ENCODE peak calls at places on chromosomes 11 and 22, in nine cellular contexts. One of them, this sample, is unnamed.

GRCh38 chr22:25212337-25212736 is 7.1 kb upstream of the CRYBB2 start:
- DNase-seq in upper lobe of right lung: no peak
- DNase-seq in CD8-positive, alpha-beta memory T cell: no peak
- DNase-seq in GM23338: peak
- DNase-seq in caudate nucleus: no peak
- DNase-seq in GM12878: no peak
- DNase-seq in heart left ventricle: no peak
- DNase-seq in IMR-90: no peak
- DNase-seq in H9: no peak
- DNase-seq in this sample: no peak

GRCh38 chr11:70307176-70307575 is 36.7 kb downstream of the PPFIA1 start:
- DNase-seq in upper lobe of right lung: no peak
- DNase-seq in CD8-positive, alpha-beta memory T cell: no peak
- DNase-seq in GM23338: no peak
- DNase-seq in caudate nucleus: no peak
- DNase-seq in GM12878: no peak
- DNase-seq in heart left ventricle: no peak
- DNase-seq in IMR-90: no peak
- DNase-seq in H9: no peak
- DNase-seq in this sample: no peak

GRCh38 chr11:123525511-123525918 is 95.4 kb downstream of the GRAMD1B start:
- DNase-seq in upper lobe of right lung: no peak
- DNase-seq in CD8-positive, alpha-beta memory T cell: no peak
- DNase-seq in GM23338: peak
- DNase-seq in caudate nucleus: peak
- DNase-seq in GM12878: no peak
- DNase-seq in heart left ventricle: no peak
- DNase-seq in IMR-90: no peak
- DNase-seq in H9: no peak
- DNase-seq in this sample: no peak

GRCh38 chr11:62689421-62690183 is at the start of gene LRRN4CL:
- DNase-seq in upper lobe of right lung: no peak
- DNase-seq in CD8-positive, alpha-beta memory T cell: no peak
- DNase-seq in GM23338: no peak
- DNase-seq in caudate nucleus: peak
- DNase-seq in GM12878: no peak
- DNase-seq in heart left ventricle: peak
- DNase-seq in IMR-90: peak
- DNase-seq in H9: no peak
- DNase-seq in this sample: no peak

GRCh38 chr11:108973402-108974119 is 308.7 kb downstream of the DDX10 start:
- DNase-seq in upper lobe of right lung: no peak
- DNase-seq in CD8-positive, alpha-beta memory T cell: no peak
- DNase-seq in GM23338: no peak
- DNase-seq in caudate nucleus: no peak
- DNase-seq in GM12878: no peak
- DNase-seq in heart left ventricle: no peak
- DNase-seq in IMR-90: peak
- DNase-seq in H9: no peak
- DNase-seq in this sample: no peak

GRCh38 chr11:39673994-39674393 is 1785.5 kb downstream of the LRRC4C start:
- DNase-seq in upper lobe of right lung: no peak
- DNase-seq in CD8-positive, alpha-beta memory T cell: no peak
- DNase-seq in GM23338: no peak
- DNase-seq in caudate nucleus: peak
- DNase-seq in GM12878: no peak
- DNase-seq in heart left ventricle: no peak
- DNase-seq in IMR-90: no peak
- DNase-seq in H9: no peak
- DNase-seq in this sample: no peak

GRCh38 chr11:119876841-119877240 is 147.8 kb upstream of the NECTIN1 start:
- DNase-seq in upper lobe of right lung: peak
- DNase-seq in CD8-positive, alpha-beta memory T cell: no peak
- DNase-seq in GM23338: no peak
- DNase-seq in caudate nucleus: no peak
- DNase-seq in GM12878: no peak
- DNase-seq in heart left ventricle: no peak
- DNase-seq in IMR-90: no peak
- DNase-seq in H9: no peak
- DNase-seq in this sample: peak

GRCh38 chr11:10796191-10796590 is 12.5 kb downstream of the EIF4G2 start:
- DNase-seq in upper lobe of right lung: no peak
- DNase-seq in CD8-positive, alpha-beta memory T cell: no peak
- DNase-seq in GM23338: no peak
- DNase-seq in caudate nucleus: no peak
- DNase-seq in GM12878: no peak
- DNase-seq in heart left ventricle: no peak
- DNase-seq in IMR-90: no peak
- DNase-seq in H9: no peak
- DNase-seq in this sample: no peak

GRCh38 chr11:122033193-122033592 is 82.8 kb downstream of the BLID start:
- DNase-seq in upper lobe of right lung: no peak
- DNase-seq in CD8-positive, alpha-beta memory T cell: no peak
- DNase-seq in GM23338: no peak
- DNase-seq in caudate nucleus: no peak
- DNase-seq in GM12878: no peak
- DNase-seq in heart left ventricle: no peak
- DNase-seq in IMR-90: no peak
- DNase-seq in H9: no peak
- DNase-seq in this sample: no peak
- H3K27ac ChIP-seq in upper lobe of right lung: no peak
- H3K27ac ChIP-seq in CD8-positive, alpha-beta memory T cell: no peak
- H3K27ac ChIP-seq in GM23338: no peak
- H3K27ac ChIP-seq in caudate nucleus: no peak
- H3K27ac ChIP-seq in GM12878: no peak
- H3K27ac ChIP-seq in heart left ventricle: no peak
- H3K27ac ChIP-seq in IMR-90: no peak
- H3K27ac ChIP-seq in H9: no peak
- H3K27ac ChIP-seq in this sample: no peak

GRCh38 chr11:117978982-117979381 is 7.2 kb upstream of the IL10RA start:
- DNase-seq in upper lobe of right lung: no peak
- DNase-seq in CD8-positive, alpha-beta memory T cell: no peak
- DNase-seq in GM23338: no peak
- DNase-seq in caudate nucleus: no peak
- DNase-seq in GM12878: no peak
- DNase-seq in heart left ventricle: no peak
- DNase-seq in IMR-90: no peak
- DNase-seq in H9: no peak
- DNase-seq in this sample: no peak

GRCh38 chr11:117983163-117983475 is 3.1 kb upstream of the IL10RA start:
- DNase-seq in upper lobe of right lung: no peak
- DNase-seq in CD8-positive, alpha-beta memory T cell: no peak
- DNase-seq in GM23338: no peak
- DNase-seq in caudate nucleus: no peak
- DNase-seq in GM12878: no peak
- DNase-seq in heart left ventricle: no peak
- DNase-seq in IMR-90: no peak
- DNase-seq in H9: peak
- DNase-seq in this sample: no peak

GRCh38 chr11:117979481-117980211 is 6.5 kb upstream of the IL10RA start:
- DNase-seq in upper lobe of right lung: no peak
- DNase-seq in CD8-positive, alpha-beta memory T cell: no peak
- DNase-seq in GM23338: no peak
- DNase-seq in caudate nucleus: no peak
- DNase-seq in GM12878: peak
- DNase-seq in heart left ventricle: no peak
- DNase-seq in IMR-90: no peak
- DNase-seq in H9: no peak
- DNase-seq in this sample: no peak

GRCh38 chr11:117980716-117981115 is 5.5 kb upstream of the IL10RA start:
- DNase-seq in upper lobe of right lung: no peak
- DNase-seq in CD8-positive, alpha-beta memory T cell: no peak
- DNase-seq in GM23338: no peak
- DNase-seq in caudate nucleus: no peak
- DNase-seq in GM12878: no peak
- DNase-seq in heart left ventricle: no peak
- DNase-seq in IMR-90: no peak
- DNase-seq in H9: no peak
- DNase-seq in this sample: no peak

GRCh38 chr11:117980280-117980679 is 5.9 kb upstream of the IL10RA start:
- DNase-seq in upper lobe of right lung: no peak
- DNase-seq in CD8-positive, alpha-beta memory T cell: no peak
- DNase-seq in GM23338: no peak
- DNase-seq in caudate nucleus: no peak
- DNase-seq in GM12878: no peak
- DNase-seq in heart left ventricle: no peak
- DNase-seq in IMR-90: no peak
- DNase-seq in H9: no peak
- DNase-seq in this sample: no peak
- H3K27ac ChIP-seq in upper lobe of right lung: no peak
- H3K27ac ChIP-seq in CD8-positive, alpha-beta memory T cell: no peak
- H3K27ac ChIP-seq in GM23338: no peak
- H3K27ac ChIP-seq in caudate nucleus: no peak
- H3K27ac ChIP-seq in GM12878: peak
- H3K27ac ChIP-seq in heart left ventricle: no peak
- H3K27ac ChIP-seq in IMR-90: no peak
- H3K27ac ChIP-seq in H9: no peak
- H3K27ac ChIP-seq in this sample: no peak

GRCh38 chr11:7522106-7522505 is 8.3 kb downstream of the PPFIBP2 start:
- DNase-seq in upper lobe of right lung: no peak
- DNase-seq in CD8-positive, alpha-beta memory T cell: no peak
- DNase-seq in GM23338: no peak
- DNase-seq in caudate nucleus: no peak
- DNase-seq in GM12878: no peak
- DNase-seq in heart left ventricle: no peak
- DNase-seq in IMR-90: no peak
- DNase-seq in H9: no peak
- DNase-seq in this sample: no peak

GRCh38 chr11:7522546-7522945 is 8.7 kb downstream of the PPFIBP2 start:
- DNase-seq in upper lobe of right lung: no peak
- DNase-seq in CD8-positive, alpha-beta memory T cell: no peak
- DNase-seq in GM23338: no peak
- DNase-seq in caudate nucleus: no peak
- DNase-seq in GM12878: no peak
- DNase-seq in heart left ventricle: no peak
- DNase-seq in IMR-90: no peak
- DNase-seq in H9: no peak
- DNase-seq in this sample: no peak

GRCh38 chr11:7520981-7521487 is 7.2 kb downstream of the PPFIBP2 start:
- DNase-seq in upper lobe of right lung: no peak
- DNase-seq in CD8-positive, alpha-beta memory T cell: no peak
- DNase-seq in GM23338: no peak
- DNase-seq in caudate nucleus: no peak
- DNase-seq in GM12878: no peak
- DNase-seq in heart left ventricle: no peak
- DNase-seq in IMR-90: no peak
- DNase-seq in H9: no peak
- DNase-seq in this sample: no peak

GRCh38 chr11:7518811-7519562 is 5.2 kb downstream of the PPFIBP2 start:
- DNase-seq in upper lobe of right lung: no peak
- DNase-seq in CD8-positive, alpha-beta memory T cell: no peak
- DNase-seq in GM23338: no peak
- DNase-seq in caudate nucleus: no peak
- DNase-seq in GM12878: no peak
- DNase-seq in heart left ventricle: no peak
- DNase-seq in IMR-90: no peak
- DNase-seq in H9: no peak
- DNase-seq in this sample: no peak

GRCh38 chr11:7520011-7520942 is 6.5 kb downstream of the PPFIBP2 start:
- DNase-seq in upper lobe of right lung: no peak
- DNase-seq in CD8-positive, alpha-beta memory T cell: no peak
- DNase-seq in GM23338: no peak
- DNase-seq in caudate nucleus: no peak
- DNase-seq in GM12878: peak
- DNase-seq in heart left ventricle: no peak
- DNase-seq in IMR-90: no peak
- DNase-seq in H9: no peak
- DNase-seq in this sample: no peak
- H3K27ac ChIP-seq in upper lobe of right lung: no peak
- H3K27ac ChIP-seq in CD8-positive, alpha-beta memory T cell: no peak
- H3K27ac ChIP-seq in GM23338: no peak
- H3K27ac ChIP-seq in caudate nucleus: peak
- H3K27ac ChIP-seq in GM12878: peak
- H3K27ac ChIP-seq in heart left ventricle: no peak
- H3K27ac ChIP-seq in IMR-90: no peak
- H3K27ac ChIP-seq in H9: no peak
- H3K27ac ChIP-seq in this sample: no peak

GRCh38 chr11:60209977-60210376 is 27.1 kb upstream of the MS4A6A start:
- DNase-seq in upper lobe of right lung: no peak
- DNase-seq in CD8-positive, alpha-beta memory T cell: no peak
- DNase-seq in GM23338: no peak
- DNase-seq in caudate nucleus: no peak
- DNase-seq in GM12878: no peak
- DNase-seq in heart left ventricle: no peak
- DNase-seq in IMR-90: no peak
- DNase-seq in H9: no peak
- DNase-seq in this sample: no peak

GRCh38 chr11:60211206-60211605 is 28.3 kb upstream of the MS4A6A start:
- DNase-seq in upper lobe of right lung: no peak
- DNase-seq in CD8-positive, alpha-beta memory T cell: no peak
- DNase-seq in GM23338: no peak
- DNase-seq in caudate nucleus: no peak
- DNase-seq in GM12878: no peak
- DNase-seq in heart left ventricle: no peak
- DNase-seq in IMR-90: no peak
- DNase-seq in H9: no peak
- DNase-seq in this sample: no peak

GRCh38 chr11:60206616-60207015 is 23.7 kb upstream of the MS4A6A start:
- DNase-seq in upper lobe of right lung: no peak
- DNase-seq in CD8-positive, alpha-beta memory T cell: no peak
- DNase-seq in GM23338: no peak
- DNase-seq in caudate nucleus: no peak
- DNase-seq in GM12878: no peak
- DNase-seq in heart left ventricle: no peak
- DNase-seq in IMR-90: no peak
- DNase-seq in H9: no peak
- DNase-seq in this sample: no peak

GRCh38 chr11:60208951-60209350 is 26.1 kb upstream of the MS4A6A start:
- DNase-seq in upper lobe of right lung: no peak
- DNase-seq in CD8-positive, alpha-beta memory T cell: no peak
- DNase-seq in GM23338: no peak
- DNase-seq in caudate nucleus: no peak
- DNase-seq in GM12878: no peak
- DNase-seq in heart left ventricle: no peak
- DNase-seq in IMR-90: no peak
- DNase-seq in H9: no peak
- DNase-seq in this sample: no peak

DNA sequence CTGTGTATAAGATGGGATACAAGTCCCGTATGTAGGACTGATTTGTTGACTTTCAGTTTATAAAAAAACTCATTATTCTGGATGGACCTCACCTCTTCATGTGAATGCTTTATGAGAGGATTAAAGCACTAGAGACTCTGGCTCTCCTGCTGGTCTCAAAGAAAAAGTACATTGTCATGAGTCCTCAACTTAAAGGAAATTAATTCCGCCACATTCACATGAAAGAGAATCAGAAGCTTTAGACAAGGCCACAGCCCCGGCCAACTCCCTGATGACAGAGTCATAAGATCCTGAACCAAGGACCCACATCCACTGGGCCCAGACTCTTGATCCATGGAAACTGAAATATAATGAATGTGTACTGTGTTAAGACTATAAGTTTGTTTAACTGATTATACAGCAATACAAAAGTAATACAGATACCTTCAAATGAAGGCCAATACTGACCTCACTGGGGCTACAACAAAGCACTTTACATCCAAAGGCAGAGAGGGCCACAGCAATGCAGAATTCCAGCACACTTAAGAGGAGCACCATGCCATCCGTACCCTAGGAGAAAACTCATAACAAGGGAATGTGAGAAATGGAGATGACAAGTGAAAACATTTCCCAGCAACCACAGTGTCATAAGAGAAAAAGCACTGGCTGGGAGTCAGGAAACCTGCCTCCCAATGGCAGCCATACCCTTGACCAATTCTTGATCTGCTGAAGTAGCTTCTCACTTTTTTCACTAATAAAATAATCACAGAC is 25.4 kb upstream of the MS4A6A start:
- DNase-seq in upper lobe of right lung: no peak
- DNase-seq in CD8-positive, alpha-beta memory T cell: no peak
- DNase-seq in GM23338: no peak
- DNase-seq in caudate nucleus: no peak
- DNase-seq in GM12878: no peak
- DNase-seq in heart left ventricle: no peak
- DNase-seq in IMR-90: no peak
- DNase-seq in H9: no peak
- DNase-seq in this sample: no peak
- H3K27ac ChIP-seq in upper lobe of right lung: no peak
- H3K27ac ChIP-seq in CD8-positive, alpha-beta memory T cell: no peak
- H3K27ac ChIP-seq in GM23338: no peak
- H3K27ac ChIP-seq in caudate nucleus: no peak
- H3K27ac ChIP-seq in GM12878: no peak
- H3K27ac ChIP-seq in heart left ventricle: no peak
- H3K27ac ChIP-seq in IMR-90: no peak
- H3K27ac ChIP-seq in H9: no peak
- H3K27ac ChIP-seq in this sample: no peak